ENCODE peak calls at places on chromosome 14, in seven cellular contexts. E, M, D, V, X, R and B are unnamed samples.

GRCh38 chr14:70995671-70996070 is 88.4 kb downstream of the PCNX1 start:
- DNase-seq in E (peak), M (no peak), D (no peak), V (no peak), X (no peak), R (no peak), B (no peak)

GRCh38 chr14:62886461-62886860 is 158.8 kb downstream of the KCNH5 start:
- DNase-seq in E (no peak), M (no peak), D (no peak), V (no peak), X (no peak), R (no peak), B (no peak)

GRCh38 chr14:35897616-35898111 is 71.5 kb downstream of the BRMS1L start:
- DNase-seq in E (no peak), M (no peak), D (no peak), V (no peak), X (no peak), R (no peak), B (no peak)

GRCh38 chr14:90452366-90452765 is 55.5 kb downstream of the CALM1 start:
- DNase-seq in E (no peak), M (no peak), D (no peak), V (no peak), X (no peak), R (no peak), B (no peak)

GRCh38 chr14:92511472-92512247 is 1.9 kb upstream of the RIN3 start:
- DNase-seq in E (peak), M (no peak), D (no peak), V (peak), X (no peak), R (peak), B (no peak)

GRCh38 chr14:95253039-95253620 is 66.6 kb downstream of the CLMN start:
- DNase-seq in E (no peak), M (no peak), D (no peak), V (no peak), X (no peak), R (no peak), B (no peak)

GRCh38 chr14:104881369-104881979 is 16.4 kb downstream of the CEP170B start:
- DNase-seq in E (no peak), M (no peak), D (no peak), V (no peak), X (peak), R (peak), B (no peak)

GRCh38 chr14:72754949-72755348 is 139.0 kb downstream of the DPF3 start:
- DNase-seq in E (no peak), M (no peak), D (no peak), V (no peak), X (no peak), R (no peak), B (no peak)

GRCh38 chr14:72591401-72591800 is 302.5 kb downstream of the DPF3 start:
- DNase-seq in E (no peak), M (no peak), D (no peak), V (no peak), X (no peak), R (no peak), B (no peak)

GRCh38 chr14:103698380-103699260 is 16.6 kb downstream of the XRCC3 start:
- DNase-seq in E (no peak), M (no peak), D (no peak), V (no peak), X (peak), R (no peak), B (no peak)

GRCh38 chr14:64704743-64705405 is 650 bp downstream of the PLEKHG3 start:
- DNase-seq in E (peak), M (no peak), D (no peak), V (no peak), X (peak), R (no peak), B (no peak)

GRCh38 chr14:34707722-34708121 is 6.7 kb downstream of the CFL2 start:
- DNase-seq in E (no peak), M (no peak), D (no peak), V (no peak), X (no peak), R (no peak), B (no peak)

GRCh38 chr14:75238728-75239455 is 39.7 kb upstream of the FOS start:
- DNase-seq in E (no peak), M (no peak), D (no peak), V (no peak), X (no peak), R (no peak), B (no peak)

GRCh38 chr14:104292084-104292970 is 153.9 kb downstream of the KIF26A start:
- DNase-seq in E (no peak), M (no peak), D (no peak), V (no peak), X (peak), R (no peak), B (no peak)

GRCh38 chr14:67557118-67557517 is 24.0 kb downstream of the PLEKHH1 start:
- DNase-seq in E (peak), M (no peak), D (no peak), V (peak), X (peak), R (no peak), B (no peak)

GRCh38 chr14:34436118-34436905 is 25.7 kb downstream of the SPTSSA start:
- DNase-seq in E (peak), M (no peak), D (no peak), V (peak), X (no peak), R (no peak), B (no peak)

GRCh38 chr14:102891556-102891955 is 30.9 kb upstream of the AMN start:
- DNase-seq in E (peak), M (no peak), D (no peak), V (no peak), X (no peak), R (no peak), B (no peak)

GRCh38 chr14:58488550-58488949 is 61.0 kb downstream of the KIAA0586 start:
- DNase-seq in E (peak), M (no peak), D (no peak), V (peak), X (no peak), R (no peak), B (no peak)

GRCh38 chr14:35915185-35915584 is 89.0 kb downstream of the BRMS1L start:
- DNase-seq in E (no peak), M (no peak), D (no peak), V (no peak), X (no peak), R (no peak), B (no peak)

GRCh38 chr14:87691482-87691881 is 301.5 kb downstream of the GALC start:
- DNase-seq in E (no peak), M (no peak), D (no peak), V (no peak), X (no peak), R (peak), B (no peak)

GRCh38 chr14:77547512-77547911 is 48.9 kb upstream of the ISM2 start:
- DNase-seq in E (no peak), M (no peak), D (no peak), V (no peak), X (no peak), R (no peak), B (no peak)
- TF ChIP-seq CTCF in E (no peak), M (no peak), D (no peak), V (no peak), X (no peak), R (no peak), B (no peak)

DNA sequence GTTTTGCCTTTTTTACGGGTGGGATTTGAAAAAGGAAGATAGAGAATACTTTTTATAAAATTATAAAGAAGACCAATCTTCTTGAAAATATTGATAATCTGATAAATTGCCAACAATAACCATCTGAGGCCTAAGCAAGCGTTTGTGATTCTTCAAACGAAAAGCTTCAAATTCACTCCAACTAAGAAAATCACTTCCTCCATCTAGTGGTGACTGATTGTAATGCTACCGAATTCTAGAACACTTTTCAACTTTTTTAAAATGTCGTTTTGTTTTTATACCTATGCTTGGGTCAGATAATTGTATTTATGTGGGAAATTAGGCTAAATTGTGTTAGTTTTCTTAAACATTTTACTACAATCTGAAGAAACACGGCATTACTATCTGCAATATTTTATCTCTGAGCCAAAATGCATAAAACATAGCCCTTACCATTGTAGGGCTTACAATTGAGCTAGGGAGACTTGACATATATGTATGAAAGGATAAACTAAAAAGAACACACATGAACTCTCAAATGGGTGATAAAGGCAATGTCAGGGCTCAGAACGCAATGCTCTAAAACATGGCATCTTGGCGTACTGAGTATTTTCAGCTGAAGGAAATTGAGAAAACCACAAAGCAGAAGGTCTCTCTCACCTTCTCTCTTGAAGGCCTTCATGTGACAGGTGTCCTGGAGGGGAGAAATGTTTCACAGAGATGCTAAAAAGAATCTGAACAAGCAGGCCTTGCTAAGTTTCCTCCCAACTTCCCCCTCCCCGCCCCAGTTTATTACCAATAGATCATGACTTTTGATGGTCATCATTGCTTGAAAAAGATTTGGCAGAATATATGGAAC is 36.8 kb upstream of the G2E3 start:
- DNase-seq in E (peak), M (no peak), D (no peak), V (peak), X (no peak), R (no peak), B (peak)
- TF ChIP-seq CTCF in E (peak), M (no peak), D (peak), V (peak), X (peak), R (peak), B (peak)

GRCh38 chr14:96265387-96265786 is 9.4 kb downstream of the BDKRB1 start:
- DNase-seq in E (no peak), M (no peak), D (no peak), V (no peak), X (no peak), R (no peak), B (no peak)

GRCh38 chr14:96263347-96264199 is 7.6 kb downstream of the BDKRB1 start:
- DNase-seq in E (no peak), M (no peak), D (no peak), V (no peak), X (no peak), R (no peak), B (no peak)

GRCh38 chr14:96264200-96264553 is 8.2 kb downstream of the BDKRB1 start:
- DNase-seq in E (no peak), M (no peak), D (no peak), V (no peak), X (no peak), R (no peak), B (no peak)

GRCh38 chr14:96267336-96267735 is 11.3 kb downstream of the BDKRB1 start:
- DNase-seq in E (peak), M (peak), D (no peak), V (peak), X (no peak), R (no peak), B (no peak)

GRCh38 chr14:96264850-96265249 is 8.8 kb downstream of the BDKRB1 start:
- DNase-seq in E (peak), M (no peak), D (no peak), V (no peak), X (no peak), R (no peak), B (no peak)
- TF ChIP-seq CTCF in E (peak), M (no peak), D (no peak), V (peak), X (no peak), R (no peak), B (no peak)

DNA sequence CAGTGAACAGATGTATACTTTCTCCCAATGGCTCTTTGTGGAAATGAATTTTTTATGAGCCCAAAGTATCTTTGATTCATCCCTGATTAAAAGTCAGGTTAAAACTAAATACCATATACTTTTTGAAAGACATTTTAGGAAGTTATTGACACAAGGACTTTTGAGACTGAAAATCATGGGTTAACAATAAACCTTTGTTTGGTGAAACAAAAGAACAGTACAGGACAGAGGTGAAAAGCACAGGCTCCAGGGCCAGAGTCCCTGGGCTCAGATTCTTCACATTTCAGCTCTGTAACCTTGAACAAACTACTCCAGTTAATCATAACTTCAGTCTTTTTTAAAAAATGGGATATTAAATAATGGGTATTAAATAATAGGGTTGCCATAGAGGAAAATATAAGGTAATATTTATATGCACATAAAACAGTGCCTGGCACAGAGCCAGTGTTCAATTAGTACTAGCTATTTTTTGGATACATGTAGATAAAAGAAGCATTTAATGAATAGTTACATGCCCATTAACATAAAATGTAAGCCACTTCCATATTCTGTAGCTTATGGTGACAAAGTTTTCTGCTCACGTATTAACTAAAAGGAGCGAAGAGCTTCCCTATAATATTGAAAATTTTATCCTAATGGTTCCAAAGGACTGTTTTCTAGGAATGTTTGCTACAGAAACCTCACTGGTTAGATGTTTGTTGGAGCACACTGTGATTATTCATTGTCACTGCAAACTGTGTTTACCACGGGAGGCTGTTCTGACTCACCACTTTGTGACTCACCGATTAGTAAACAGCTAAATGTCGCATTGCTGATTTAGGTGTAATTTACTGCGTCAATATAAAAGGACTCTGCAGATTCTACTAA is 255.4 kb downstream of the DAD1 start:
- DNase-seq in E (peak), M (peak), D (no peak), V (peak), X (no peak), R (no peak), B (no peak)
- TF ChIP-seq CTCF in E (no peak), M (no peak), D (no peak), V (no peak), X (no peak), R (no peak), B (no peak)

DNA sequence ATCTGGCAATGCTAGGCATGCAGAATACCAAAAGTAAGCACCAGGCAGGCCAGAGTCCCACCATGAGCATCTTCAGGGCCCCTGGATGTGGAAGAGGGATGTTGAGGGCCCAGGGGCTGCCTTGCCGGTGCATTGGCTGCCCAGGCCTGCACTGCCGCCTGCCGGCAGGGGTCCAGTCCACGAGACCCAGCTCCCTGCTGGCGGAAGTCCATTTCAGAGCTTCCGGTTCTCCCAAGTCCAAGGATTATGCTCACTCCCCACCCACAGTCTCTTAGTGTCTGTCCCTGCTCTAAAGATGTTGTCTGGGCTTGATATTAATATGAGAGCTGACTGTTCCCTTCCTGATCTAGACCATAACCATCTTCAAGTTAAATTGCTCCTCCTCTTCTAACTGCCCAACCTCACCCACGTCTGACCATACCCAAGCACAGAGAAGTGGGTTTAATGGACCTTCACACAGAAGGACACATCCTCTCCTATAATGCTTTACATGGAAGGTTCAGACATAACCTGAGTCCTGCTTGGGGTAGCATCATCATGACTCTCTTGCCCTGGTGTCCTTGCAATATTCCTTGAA is 117.4 kb downstream of the DAD1 start:
- DNase-seq in E (no peak), M (no peak), D (no peak), V (peak), X (peak), R (no peak), B (no peak)
- TF ChIP-seq CTCF in E (peak), M (no peak), D (peak), V (peak), X (no peak), R (peak), B (peak)